ENCODE peak calls at places on chromosomes 7 and 10, in nine cellular contexts. One of them, this sample, is unnamed.

GRCh38 chr7:22219036-22219435 is 137.9 kb downstream of the RAPGEF5 start:
- DNase-seq in substantia nigra: peak
- DNase-seq in sigmoid colon: no peak
- DNase-seq in activated CD4-positive, CD25-positive, alpha-beta regulatory T cell treated with anti-CD3 and anti-CD28 coated beads, Interleukin-2, amount 50 U/mL, for 72 hours: no peak
- DNase-seq in activated gamma-delta T cell treated with Interleukin-2 at 50 U/mL for 16 hours: no peak
- DNase-seq in memory B cell: no peak
- DNase-seq in GDM1: no peak
- DNase-seq in left colon: no peak
- DNase-seq in KBM-7: no peak
- DNase-seq in this sample: no peak

GRCh38 chr10:43573250-43574034 is 974 bp downstream of the ZNF239 start:
- DNase-seq in substantia nigra: no peak
- DNase-seq in sigmoid colon: no peak
- DNase-seq in activated CD4-positive, CD25-positive, alpha-beta regulatory T cell treated with anti-CD3 and anti-CD28 coated beads, Interleukin-2, amount 50 U/mL, for 72 hours: no peak
- DNase-seq in activated gamma-delta T cell treated with Interleukin-2 at 50 U/mL for 16 hours: no peak
- DNase-seq in memory B cell: no peak
- DNase-seq in GDM1: no peak
- DNase-seq in left colon: no peak
- DNase-seq in KBM-7: no peak
- DNase-seq in this sample: no peak

GRCh38 chr10:95793401-95794045 is 37.6 kb downstream of the ENTPD1 start:
- DNase-seq in substantia nigra: no peak
- DNase-seq in sigmoid colon: peak
- DNase-seq in activated CD4-positive, CD25-positive, alpha-beta regulatory T cell treated with anti-CD3 and anti-CD28 coated beads, Interleukin-2, amount 50 U/mL, for 72 hours: no peak
- DNase-seq in activated gamma-delta T cell treated with Interleukin-2 at 50 U/mL for 16 hours: no peak
- DNase-seq in memory B cell: no peak
- DNase-seq in GDM1: peak
- DNase-seq in left colon: peak
- DNase-seq in KBM-7: peak
- DNase-seq in this sample: peak

GRCh38 chr10:21173433-21173963 is 276.4 kb upstream of the NEBL start:
- DNase-seq in substantia nigra: peak
- DNase-seq in sigmoid colon: no peak
- DNase-seq in activated CD4-positive, CD25-positive, alpha-beta regulatory T cell treated with anti-CD3 and anti-CD28 coated beads, Interleukin-2, amount 50 U/mL, for 72 hours: no peak
- DNase-seq in activated gamma-delta T cell treated with Interleukin-2 at 50 U/mL for 16 hours: no peak
- DNase-seq in memory B cell: no peak
- DNase-seq in GDM1: no peak
- DNase-seq in left colon: peak
- DNase-seq in KBM-7: peak
- DNase-seq in this sample: no peak

GRCh38 chr7:118041336-118041878 is 142.6 kb upstream of the LSM8 start:
- DNase-seq in substantia nigra: no peak
- DNase-seq in sigmoid colon: no peak
- DNase-seq in activated CD4-positive, CD25-positive, alpha-beta regulatory T cell treated with anti-CD3 and anti-CD28 coated beads, Interleukin-2, amount 50 U/mL, for 72 hours: no peak
- DNase-seq in activated gamma-delta T cell treated with Interleukin-2 at 50 U/mL for 16 hours: no peak
- DNase-seq in memory B cell: no peak
- DNase-seq in GDM1: no peak
- DNase-seq in left colon: no peak
- DNase-seq in KBM-7: no peak
- DNase-seq in this sample: no peak

GRCh38 chr7:138067774-138068173 is 8.5 kb upstream of the AKR1D1 start:
- DNase-seq in substantia nigra: no peak
- DNase-seq in sigmoid colon: no peak
- DNase-seq in activated CD4-positive, CD25-positive, alpha-beta regulatory T cell treated with anti-CD3 and anti-CD28 coated beads, Interleukin-2, amount 50 U/mL, for 72 hours: no peak
- DNase-seq in activated gamma-delta T cell treated with Interleukin-2 at 50 U/mL for 16 hours: no peak
- DNase-seq in memory B cell: no peak
- DNase-seq in GDM1: no peak
- DNase-seq in left colon: no peak
- DNase-seq in KBM-7: no peak
- DNase-seq in this sample: no peak

GRCh38 chr10:6786579-6787031 is 206.5 kb upstream of the PRKCQ start:
- DNase-seq in substantia nigra: peak
- DNase-seq in sigmoid colon: no peak
- DNase-seq in activated CD4-positive, CD25-positive, alpha-beta regulatory T cell treated with anti-CD3 and anti-CD28 coated beads, Interleukin-2, amount 50 U/mL, for 72 hours: no peak
- DNase-seq in activated gamma-delta T cell treated with Interleukin-2 at 50 U/mL for 16 hours: no peak
- DNase-seq in memory B cell: no peak
- DNase-seq in GDM1: no peak
- DNase-seq in left colon: no peak
- DNase-seq in KBM-7: no peak
- DNase-seq in this sample: no peak

GRCh38 chr10:9012312-9012711 is 957.8 kb downstream of the GATA3 start:
- DNase-seq in substantia nigra: no peak
- DNase-seq in sigmoid colon: no peak
- DNase-seq in activated CD4-positive, CD25-positive, alpha-beta regulatory T cell treated with anti-CD3 and anti-CD28 coated beads, Interleukin-2, amount 50 U/mL, for 72 hours: no peak
- DNase-seq in activated gamma-delta T cell treated with Interleukin-2 at 50 U/mL for 16 hours: no peak
- DNase-seq in memory B cell: no peak
- DNase-seq in GDM1: no peak
- DNase-seq in left colon: no peak
- DNase-seq in KBM-7: no peak
- DNase-seq in this sample: no peak

GRCh38 chr10:85213493-85213892 is 885.1 kb downstream of the CCSER2 start:
- DNase-seq in substantia nigra: no peak
- DNase-seq in sigmoid colon: no peak
- DNase-seq in activated CD4-positive, CD25-positive, alpha-beta regulatory T cell treated with anti-CD3 and anti-CD28 coated beads, Interleukin-2, amount 50 U/mL, for 72 hours: no peak
- DNase-seq in activated gamma-delta T cell treated with Interleukin-2 at 50 U/mL for 16 hours: no peak
- DNase-seq in memory B cell: no peak
- DNase-seq in GDM1: no peak
- DNase-seq in left colon: no peak
- DNase-seq in KBM-7: no peak
- DNase-seq in this sample: no peak

GRCh38 chr7:151104411-151105235 is 18.3 kb downstream of the AGAP3 start:
- DNase-seq in substantia nigra: no peak
- DNase-seq in sigmoid colon: no peak
- DNase-seq in activated CD4-positive, CD25-positive, alpha-beta regulatory T cell treated with anti-CD3 and anti-CD28 coated beads, Interleukin-2, amount 50 U/mL, for 72 hours: no peak
- DNase-seq in activated gamma-delta T cell treated with Interleukin-2 at 50 U/mL for 16 hours: no peak
- DNase-seq in memory B cell: no peak
- DNase-seq in GDM1: no peak
- DNase-seq in left colon: no peak
- DNase-seq in KBM-7: no peak
- DNase-seq in this sample: no peak